ENCODE peak calls at places on chromosomes 5 and 9, in five cellular contexts. E, M, O, Z and H are unnamed samples.

GRCh38 chr5:74179183-74179582 is 461.3 kb downstream of the ENC1 start:
- DNase-seq in Z (no peak), O (no peak), M (no peak), E (no peak), H (no peak)

GRCh38 chr5:141814064-141814982 is 63.9 kb downstream of the PCDH1 start:
- DNase-seq in O (peak), Z (peak), E (peak), M (peak), H (no peak)

GRCh38 chr5:6678385-6678784 is 34.8 kb upstream of the TENT4A start:
- DNase-seq in M (no peak), O (no peak), E (no peak), Z (no peak), H (no peak)

GRCh38 chr9:93071464-93071863 is 13.0 kb downstream of the SUSD3 start:
- DNase-seq in M (no peak), Z (no peak), O (no peak), E (no peak), H (no peak)

GRCh38 chr9:86469476-86470087 is 115.4 kb upstream of the TUT7 start:
- DNase-seq in O (no peak), Z (no peak), M (no peak), E (no peak), H (no peak)

GRCh38 chr9:114004221-114004716 is 73.8 kb downstream of the AMBP start:
- DNase-seq in Z (peak), M (peak), O (peak), E (no peak), H (no peak)

GRCh38 chr5:112752335-112752734 is 14.7 kb downstream of the APC start:
- DNase-seq in Z (no peak), M (no peak), O (no peak), E (no peak), H (no peak)

GRCh38 chr9:73080110-73080683 is 71.5 kb upstream of the ANXA1 start:
- DNase-seq in O (no peak), M (no peak), E (no peak), Z (no peak), H (no peak)

GRCh38 chr9:76109953-76110352 is 219.5 kb downstream of the PCSK5 start:
- DNase-seq in O (no peak), E (no peak), Z (no peak), M (no peak), H (no peak)

GRCh38 chr5:158154226-158155005 is 295.5 kb upstream of the CLINT1 start:
- DNase-seq in M (no peak), Z (no peak), E (no peak), O (no peak), H (no peak)

GRCh38 chr5:77239126-77239741 is 28.8 kb downstream of the PDE8B start:
- DNase-seq in E (no peak), M (no peak), O (no peak), Z (no peak), H (no peak)

GRCh38 chr5:96714951-96715451 is 52.8 kb downstream of the CAST start:
- DNase-seq in E (no peak), O (no peak), Z (peak), M (peak), H (no peak)

GRCh38 chr9:123069010-123069481 is 35.6 kb downstream of the GPR21 start:
- DNase-seq in M (no peak), E (no peak), Z (no peak), O (no peak), H (no peak)

GRCh38 chr5:145218019-145218418 is 617.1 kb downstream of the PRELID2 start:
- DNase-seq in Z (no peak), M (no peak), E (no peak), O (no peak), H (no peak)

GRCh38 chr5:80964491-80964890 is 4.3 kb downstream of the RASGRF2 start:
- DNase-seq in O (no peak), Z (no peak), E (no peak), M (no peak), H (no peak)

GRCh38 chr5:165209101-165209727 is 1703.8 kb downstream of the MAT2B start:
- DNase-seq in M (peak), O (no peak), E (no peak), Z (no peak), H (no peak)

GRCh38 chr5:104635216-104635615 is 1072.6 kb upstream of the NUDT12 start:
- DNase-seq in E (no peak), O (no peak), M (no peak), Z (no peak), H (no peak)

GRCh38 chr9:36436909-36437308 is 36.8 kb upstream of the RNF38 start:
- DNase-seq in E (no peak), M (peak), O (no peak), Z (no peak), H (no peak)

GRCh38 chr9:86405926-86406325 is 51.7 kb upstream of the TUT7 start:
- DNase-seq in O (peak), Z (no peak), E (no peak), M (no peak), H (peak)

GRCh38 chr9:137827908-137828526 is 49.6 kb upstream of the CACNA1B start:
- DNase-seq in Z (no peak), E (no peak), O (no peak), M (no peak), H (no peak)

GRCh38 chr9:132241840-132242620 is 80.2 kb downstream of the NTNG2 start:
- DNase-seq in E (no peak), M (no peak), Z (peak), O (no peak), H (no peak)

GRCh38 chr9:129289883-129290282 is 111.8 kb upstream of the IER5L start:
- DNase-seq in Z (no peak), E (no peak), O (no peak), M (no peak), H (no peak)

GRCh38 chr5:1728846-1729245 is 70.8 kb downstream of the MRPL36 start:
- DNase-seq in M (no peak), Z (peak), O (no peak), E (no peak), H (no peak)

GRCh38 chr5:54785729-54786548 is 199.5 kb downstream of the ESM1 start:
- DNase-seq in E (no peak), O (peak), M (peak), Z (no peak), H (peak)

GRCh38 chr5:25544652-25545249 is 900.0 kb upstream of the CDH10 start:
- DNase-seq in Z (no peak), E (no peak), M (peak), O (no peak), H (no peak)

GRCh38 chr9:106859957-106860715 is 2.8 kb upstream of the ZNF462 start:
- DNase-seq in M (peak), E (no peak), O (no peak), Z (no peak), H (no peak)

GRCh38 chr5:4078544-4078943 is 482.9 kb downstream of the IRX1 start:
- DNase-seq in M (no peak), O (no peak), Z (no peak), E (no peak), H (no peak)

GRCh38 chr5:10250804-10251276 is 760 bp downstream of the CCT5 start:
- DNase-seq in O (no peak), E (peak), Z (no peak), M (peak), H (no peak)

GRCh38 chr9:126615251-126615790 is 1.6 kb downstream of the LMX1B start:
- DNase-seq in Z (peak), M (no peak), E (peak), O (no peak), H (no peak)

GRCh38 chr9:126939821-126940221 is 25.2 kb downstream of the RALGPS1 start:
- DNase-seq in M (no peak), O (no peak), Z (no peak), E (no peak), H (no peak)

GRCh38 chr5:41908374-41909079 is 4.4 kb downstream of the RIMOC1 start:
- DNase-seq in O (no peak), M (no peak), Z (no peak), E (no peak), H (no peak)

GRCh38 chr5:90558344-90559192 is at the start of gene ADGRV1:
- DNase-seq in Z (no peak), M (peak), O (peak), E (no peak), H (peak)

GRCh38 chr9:35341585-35341984 is 148.3 kb upstream of the RUSC2 start:
- DNase-seq in O (no peak), E (no peak), Z (no peak), M (peak), H (peak)

GRCh38 chr5:109936996-109937395 is 247.3 kb downstream of the MAN2A1 start:
- DNase-seq in E (no peak), Z (no peak), O (no peak), M (no peak), H (no peak)

GRCh38 chr5:88876714-88877113 is 6.3 kb downstream of the MEF2C start:
- DNase-seq in E (no peak), O (no peak), M (no peak), Z (no peak), H (no peak)